ENCODE peak calls at places on chromosomes 1 and 21, in seven cellular contexts. H is posterior cingulate gyrus; K is stimulated activated CD8-positive, alpha-beta memory T cell treated with anti-CD3 and anti-CD28 coated beads, Interleukin-7, amount 100 ng/mL, for 1 hour; S is PC-3; U is HEK293T; J is heart left ventricle; O is lung microvascular endothelial cell. G is an unnamed sample.

GRCh38 chr1:14812189-14812588 is 213.7 kb downstream of the KAZN start:
- DNase-seq in H (no peak), K (no peak), S (no peak), U (no peak), J (no peak), O (no peak), G (no peak)

GRCh38 chr1:204628868-204629267 is 56.7 kb downstream of the LRRN2 start:
- DNase-seq in H (no peak), K (no peak), S (no peak), U (no peak), J (no peak), O (no peak), G (no peak)

GRCh38 chr1:173417563-173417962 is 59.6 kb upstream of the PRDX6 start:
- DNase-seq in H (no peak), K (no peak), S (no peak), U (no peak), J (no peak), O (no peak), G (no peak)

GRCh38 chr1:245105815-245106410 is 48.9 kb upstream of the KIF26B start:
- DNase-seq in H (no peak), K (no peak), S (peak), U (no peak), J (no peak), O (no peak), G (no peak)

GRCh38 chr21:37292946-37293345 is 25.8 kb upstream of the VPS26C start:
- DNase-seq in H (no peak), K (no peak), S (no peak), U (no peak), J (no peak), O (peak), G (no peak)

GRCh38 chr21:38486221-38486620 is 12.1 kb downstream of the ERG start:
- DNase-seq in H (no peak), K (no peak), S (peak), U (no peak), J (no peak), O (peak), G (no peak)

GRCh38 chr1:40315795-40316594 is 1.1 kb downstream of the COL9A2 start:
- DNase-seq in H (peak), K (no peak), S (no peak), U (peak), J (no peak), O (no peak), G (peak)

GRCh38 chr1:201828820-201829774 is at the start of gene IPO9:
- DNase-seq in H (peak), K (peak), S (peak), U (peak), J (peak), O (peak), G (peak)

GRCh38 chr1:163085041-163085903 is 16.1 kb downstream of the RGS4 start:
- DNase-seq in H (no peak), K (no peak), S (peak), U (no peak), J (no peak), O (peak), G (no peak)